ENCODE peak calls at places on chromosomes 11 and 22, in four cellular contexts. One of them, this sample, is unnamed.

GRCh38 chr11:62122076-62122475 is 1.7 kb upstream of the INCENP start:
- DNase-seq in RWPE1: no peak
- DNase-seq in heart right ventricle: no peak
- DNase-seq in GM10248: no peak
- DNase-seq in this sample: no peak

GRCh38 chr11:32006799-32007388 is 84.0 kb upstream of the RCN1 start:
- DNase-seq in RWPE1: peak
- DNase-seq in heart right ventricle: peak
- DNase-seq in GM10248: peak
- DNase-seq in this sample: no peak

GRCh38 chr11:85791326-85791990 is 19.5 kb downstream of the SYTL2 start:
- DNase-seq in RWPE1: no peak
- DNase-seq in heart right ventricle: no peak
- DNase-seq in GM10248: no peak
- DNase-seq in this sample: no peak

GRCh38 chr11:27390959-27391326 is 27.9 kb upstream of the CCDC34 start:
- DNase-seq in RWPE1: no peak
- DNase-seq in heart right ventricle: no peak
- DNase-seq in GM10248: no peak
- DNase-seq in this sample: no peak

GRCh38 chr11:27358306-27358705 is 4.7 kb downstream of the CCDC34 start:
- DNase-seq in RWPE1: no peak
- DNase-seq in heart right ventricle: no peak
- DNase-seq in GM10248: no peak
- DNase-seq in this sample: no peak

GRCh38 chr11:118138839-118139420 is 13.7 kb downstream of the SCN4B start:
- DNase-seq in RWPE1: no peak
- DNase-seq in heart right ventricle: no peak
- DNase-seq in GM10248: no peak
- DNase-seq in this sample: no peak

GRCh38 chr22:24059121-24059520 is 48.0 kb downstream of the CABIN1 start:
- DNase-seq in RWPE1: no peak
- DNase-seq in heart right ventricle: no peak
- DNase-seq in GM10248: no peak
- DNase-seq in this sample: no peak

GRCh38 chr11:71311928-71312510 is 59.6 kb upstream of the SHANK2 start:
- DNase-seq in RWPE1: no peak
- DNase-seq in heart right ventricle: no peak
- DNase-seq in GM10248: no peak
- DNase-seq in this sample: no peak

GRCh38 chr11:75386912-75387311 is 12.4 kb upstream of the RPS3 start:
- DNase-seq in RWPE1: peak
- DNase-seq in heart right ventricle: no peak
- DNase-seq in GM10248: no peak
- DNase-seq in this sample: no peak

GRCh38 chr11:94449437-94449836 is 44.2 kb downstream of the MRE11 start:
- DNase-seq in RWPE1: peak
- DNase-seq in heart right ventricle: no peak
- DNase-seq in GM10248: no peak
- DNase-seq in this sample: peak

GRCh38 chr11:19559746-19560145 is 152.9 kb upstream of the NAV2 start:
- DNase-seq in RWPE1: no peak
- DNase-seq in heart right ventricle: no peak
- DNase-seq in GM10248: no peak
- DNase-seq in this sample: no peak

GRCh38 chr11:46892109-46892508 is 26.2 kb downstream of the LRP4 start:
- DNase-seq in RWPE1: no peak
- DNase-seq in heart right ventricle: no peak
- DNase-seq in GM10248: no peak
- DNase-seq in this sample: no peak
- TF ChIP-seq CTCF in RWPE1: no peak
- TF ChIP-seq CTCF in heart right ventricle: no peak
- TF ChIP-seq CTCF in GM10248: no peak
- TF ChIP-seq CTCF in this sample: no peak

GRCh38 chr22:38126928-38127668 is 16.6 kb upstream of the BAIAP2L2 start:
- DNase-seq in RWPE1: no peak
- DNase-seq in heart right ventricle: no peak
- DNase-seq in GM10248: no peak
- DNase-seq in this sample: no peak

GRCh38 chr22:38125038-38125610 is 14.6 kb upstream of the BAIAP2L2 start:
- DNase-seq in RWPE1: no peak
- DNase-seq in heart right ventricle: no peak
- DNase-seq in GM10248: no peak
- DNase-seq in this sample: no peak

GRCh38 chr22:38125731-38126344 is 15.4 kb upstream of the BAIAP2L2 start:
- DNase-seq in RWPE1: no peak
- DNase-seq in heart right ventricle: no peak
- DNase-seq in GM10248: no peak
- DNase-seq in this sample: no peak

GRCh38 chr22:38122616-38123015 is 12.1 kb upstream of the BAIAP2L2 start:
- DNase-seq in RWPE1: no peak
- DNase-seq in heart right ventricle: no peak
- DNase-seq in GM10248: no peak
- DNase-seq in this sample: no peak

GRCh38 chr22:38124236-38124974 is 13.9 kb upstream of the BAIAP2L2 start:
- DNase-seq in RWPE1: peak
- DNase-seq in heart right ventricle: no peak
- DNase-seq in GM10248: no peak
- DNase-seq in this sample: peak
- TF ChIP-seq CTCF in RWPE1: no peak
- TF ChIP-seq CTCF in heart right ventricle: no peak
- TF ChIP-seq CTCF in GM10248: no peak
- TF ChIP-seq CTCF in this sample: no peak

DNA sequence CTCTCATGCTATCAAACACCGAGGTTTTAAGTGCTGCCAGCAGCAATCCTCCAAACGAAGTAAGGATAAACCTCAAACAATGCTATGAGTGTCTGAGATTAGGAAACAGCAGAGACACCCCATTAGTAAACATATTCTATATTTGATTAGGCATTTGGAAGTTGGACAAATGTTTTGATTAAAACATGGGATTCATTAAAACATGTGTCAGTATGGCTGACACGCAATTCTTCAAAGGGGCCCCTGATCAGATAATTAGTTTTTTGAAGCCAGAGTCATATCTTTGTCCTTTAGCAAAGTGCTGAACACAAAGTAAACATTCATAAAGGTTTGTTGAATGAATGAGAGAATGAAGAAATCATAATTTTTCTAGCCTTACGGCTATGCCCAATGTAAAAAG is 33.2 kb upstream of the BLID start:
- DNase-seq in RWPE1: no peak
- DNase-seq in heart right ventricle: no peak
- DNase-seq in GM10248: no peak
- DNase-seq in this sample: no peak
- TF ChIP-seq CTCF in RWPE1: no peak
- TF ChIP-seq CTCF in heart right ventricle: no peak
- TF ChIP-seq CTCF in GM10248: no peak
- TF ChIP-seq CTCF in this sample: no peak

GRCh38 chr22:43155789-43156188 is 4.4 kb downstream of the TSPO start:
- DNase-seq in RWPE1: no peak
- DNase-seq in heart right ventricle: no peak
- DNase-seq in GM10248: no peak
- DNase-seq in this sample: no peak

GRCh38 chr22:43157874-43158546 is 6.7 kb downstream of the TSPO start:
- DNase-seq in RWPE1: no peak
- DNase-seq in heart right ventricle: no peak
- DNase-seq in GM10248: no peak
- DNase-seq in this sample: no peak

GRCh38 chr22:43153916-43154315 is 2.6 kb downstream of the TSPO start:
- DNase-seq in RWPE1: no peak
- DNase-seq in heart right ventricle: no peak
- DNase-seq in GM10248: no peak
- DNase-seq in this sample: no peak

GRCh38 chr22:43152355-43153071 is 1.2 kb downstream of the TSPO start:
- DNase-seq in RWPE1: peak
- DNase-seq in heart right ventricle: peak
- DNase-seq in GM10248: no peak
- DNase-seq in this sample: no peak

GRCh38 chr22:43154887-43155536 is 3.7 kb downstream of the TSPO start:
- DNase-seq in RWPE1: no peak
- DNase-seq in heart right ventricle: no peak
- DNase-seq in GM10248: no peak
- DNase-seq in this sample: no peak
- TF ChIP-seq CTCF in RWPE1: no peak
- TF ChIP-seq CTCF in heart right ventricle: no peak
- TF ChIP-seq CTCF in GM10248: no peak
- TF ChIP-seq CTCF in this sample: no peak

GRCh38 chr11:78415338-78415737 is 2.3 kb downstream of the GAB2 start:
- DNase-seq in RWPE1: no peak
- DNase-seq in heart right ventricle: no peak
- DNase-seq in GM10248: no peak
- DNase-seq in this sample: no peak

GRCh38 chr11:78416285-78417174 is 1.1 kb downstream of the GAB2 start:
- DNase-seq in RWPE1: peak
- DNase-seq in heart right ventricle: peak
- DNase-seq in GM10248: peak
- DNase-seq in this sample: no peak

GRCh38 chr11:78418584-78419211 is 1.1 kb upstream of the GAB2 start:
- DNase-seq in RWPE1: no peak
- DNase-seq in heart right ventricle: no peak
- DNase-seq in GM10248: no peak
- DNase-seq in this sample: no peak

GRCh38 chr11:78417888-78418583 is 416 bp upstream of the GAB2 start:
- DNase-seq in RWPE1: peak
- DNase-seq in heart right ventricle: peak
- DNase-seq in GM10248: peak
- DNase-seq in this sample: no peak

GRCh38 chr11:78417175-78417887 is at the start of gene GAB2:
- DNase-seq in RWPE1: no peak
- DNase-seq in heart right ventricle: no peak
- DNase-seq in GM10248: no peak
- DNase-seq in this sample: no peak
- TF ChIP-seq CTCF in RWPE1: no peak
- TF ChIP-seq CTCF in heart right ventricle: no peak
- TF ChIP-seq CTCF in GM10248: no peak
- TF ChIP-seq CTCF in this sample: no peak

GRCh38 chr22:36586852-36587251 is 57.9 kb upstream of the EIF3D start:
- DNase-seq in RWPE1: no peak
- DNase-seq in heart right ventricle: no peak
- DNase-seq in GM10248: no peak
- DNase-seq in this sample: no peak

GRCh38 chr22:36587289-36588154 is 58.6 kb upstream of the EIF3D start:
- DNase-seq in RWPE1: peak
- DNase-seq in heart right ventricle: no peak
- DNase-seq in GM10248: no peak
- DNase-seq in this sample: no peak

GRCh38 chr22:36590441-36591056 is 61.6 kb upstream of the EIF3D start:
- DNase-seq in RWPE1: no peak
- DNase-seq in heart right ventricle: no peak
- DNase-seq in GM10248: no peak
- DNase-seq in this sample: no peak

GRCh38 chr22:36588285-36588684 is 59.3 kb upstream of the EIF3D start:
- DNase-seq in RWPE1: no peak
- DNase-seq in heart right ventricle: no peak
- DNase-seq in GM10248: no peak
- DNase-seq in this sample: no peak

GRCh38 chr22:36589856-36590255 is 60.9 kb upstream of the EIF3D start:
- DNase-seq in RWPE1: no peak
- DNase-seq in heart right ventricle: no peak
- DNase-seq in GM10248: no peak
- DNase-seq in this sample: peak
- TF ChIP-seq CTCF in RWPE1: no peak
- TF ChIP-seq CTCF in heart right ventricle: no peak
- TF ChIP-seq CTCF in GM10248: no peak
- TF ChIP-seq CTCF in this sample: no peak

GRCh38 chr11:3841426-3842304 is 906 bp upstream of the RHOG start:
- DNase-seq in RWPE1: peak
- DNase-seq in heart right ventricle: peak
- DNase-seq in GM10248: peak
- DNase-seq in this sample: no peak
- TF ChIP-seq CTCF in RWPE1: peak
- TF ChIP-seq CTCF in heart right ventricle: peak
- TF ChIP-seq CTCF in GM10248: peak
- TF ChIP-seq CTCF in this sample: peak

GRCh38 chr22:27443315-27443714 is 358.2 kb downstream of the MN1 start:
- DNase-seq in RWPE1: no peak
- DNase-seq in heart right ventricle: no peak
- DNase-seq in GM10248: no peak
- DNase-seq in this sample: no peak
- TF ChIP-seq CTCF in RWPE1: no peak
- TF ChIP-seq CTCF in heart right ventricle: no peak
- TF ChIP-seq CTCF in GM10248: no peak
- TF ChIP-seq CTCF in this sample: no peak

GRCh38 chr11:125364085-125364822 is 131.8 kb downstream of the FEZ1 start:
- DNase-seq in RWPE1: no peak
- DNase-seq in heart right ventricle: no peak
- DNase-seq in GM10248: no peak
- DNase-seq in this sample: no peak
- TF ChIP-seq CTCF in RWPE1: no peak
- TF ChIP-seq CTCF in heart right ventricle: no peak
- TF ChIP-seq CTCF in GM10248: no peak
- TF ChIP-seq CTCF in this sample: no peak

GRCh38 chr11:103582351-103582909 is 454.0 kb upstream of the DDI1 start:
- DNase-seq in RWPE1: no peak
- DNase-seq in heart right ventricle: no peak
- DNase-seq in GM10248: no peak
- DNase-seq in this sample: no peak

GRCh38 chr11:103585401-103585800 is 451.0 kb upstream of the DDI1 start:
- DNase-seq in RWPE1: no peak
- DNase-seq in heart right ventricle: no peak
- DNase-seq in GM10248: no peak
- DNase-seq in this sample: no peak

GRCh38 chr11:103584021-103584420 is 452.4 kb upstream of the DDI1 start:
- DNase-seq in RWPE1: no peak
- DNase-seq in heart right ventricle: no peak
- DNase-seq in GM10248: no peak
- DNase-seq in this sample: no peak

GRCh38 chr11:103585911-103586310 is 450.5 kb upstream of the DDI1 start:
- DNase-seq in RWPE1: no peak
- DNase-seq in heart right ventricle: no peak
- DNase-seq in GM10248: no peak
- DNase-seq in this sample: no peak

GRCh38 chr11:103581680-103582265 is 454.7 kb upstream of the DDI1 start:
- DNase-seq in RWPE1: no peak
- DNase-seq in heart right ventricle: no peak
- DNase-seq in GM10248: no peak
- DNase-seq in this sample: no peak
- TF ChIP-seq CTCF in RWPE1: no peak
- TF ChIP-seq CTCF in heart right ventricle: no peak
- TF ChIP-seq CTCF in GM10248: no peak
- TF ChIP-seq CTCF in this sample: no peak

This sample was measured in keratinocyte.